ENCODE peak calls at places on chromosomes 6 and 20, in nine cellular contexts. O is T-helper 2 cell, B is BE2C, K is GF-D8, N is GM04503, C is GM12892, F is RKO, L is kidney glomerular epithelial cell, P is cerebellum. V is an unnamed sample.

GRCh38 chr20:23436681-23437080 is 2.8 kb upstream of the CSTL1 start:
- DNase-seq in N (no peak), C (no peak), P (peak; percentile 44), L (no peak), F (no peak), K (no peak), O (no peak), B (no peak), V (peak; percentile 5)

GRCh38 chr20:32465092-32465900 is 107.2 kb downstream of the ASXL1 start:
- DNase-seq in K (no peak), O (no peak), F (no peak), P (no peak), L (peak; percentile 38), N (no peak), C (no peak), B (peak; percentile 47), V (peak; percentile 94)

GRCh38 chr20:19802492-19803158 is 44.6 kb downstream of the RIN2 start:
- DNase-seq in F (no peak), K (no peak), N (no peak), O (no peak), P (no peak), B (no peak), C (no peak), L (peak; percentile 94), V (peak; percentile 98)

GRCh38 chr6:20186981-20187380 is 25.3 kb downstream of the MBOAT1 start:
- DNase-seq in P (no peak), K (no peak), O (no peak), N (peak; percentile 79), F (no peak), L (no peak), C (no peak), B (no peak), V (no peak)

GRCh38 chr6:6771964-6772363 is 183.4 kb downstream of the LY86 start:
- DNase-seq in C (no peak), P (no peak), F (no peak), L (no peak), K (no peak), N (no peak), B (no peak), O (no peak), V (no peak)

GRCh38 chr6:125363360-125364121 is 61.8 kb upstream of the HDDC2 start:
- DNase-seq in O (no peak), P (no peak), N (no peak), B (peak; percentile 65), K (no peak), C (no peak), F (no peak), L (peak; percentile 24), V (peak; percentile 53)

GRCh38 chr20:5159928-5160327 is 33.1 kb downstream of the CDS2 start:
- DNase-seq in K (no peak), N (no peak), L (no peak), C (no peak), P (no peak), F (no peak), B (no peak), O (no peak), V (no peak)

GRCh38 chr20:62116558-62117361 is 5.5 kb upstream of the LSM14B start:
- DNase-seq in F (no peak), L (no peak), C (no peak), K (no peak), O (no peak), B (no peak), N (no peak), P (no peak), V (no peak)

GRCh38 chr6:132060591-132060990 is 109.4 kb upstream of the CCN2 start:
- DNase-seq in F (peak; percentile 83), K (no peak), P (no peak), L (no peak), O (no peak), N (no peak), C (no peak), B (no peak), V (no peak)

GRCh38 chr20:1102016-1102415 is 16.4 kb upstream of the PSMF1 start:
- DNase-seq in C (no peak), L (no peak), O (no peak), N (no peak), B (no peak), F (no peak), P (no peak), K (no peak), V (no peak)

GRCh38 chr6:26272171-26272631 is 92.8 kb upstream of the BTN3A2 start:
- DNase-seq in F (peak; percentile 51), C (no peak), N (no peak), P (peak; percentile 11), B (peak; percentile 48), L (no peak), O (peak; percentile 21), K (no peak), V (no peak)

GRCh38 chr6:36745283-36745682 is 47.7 kb downstream of the RAB44 start:
- DNase-seq in K (no peak), B (no peak), P (no peak), C (no peak), F (no peak), O (no peak), N (no peak), L (no peak), V (no peak)

GRCh38 chr20:63739129-63740069 is at the start of gene SLC2A4RG:
- DNase-seq in C (peak; percentile 95), K (peak; percentile 32), L (peak; percentile 23), P (peak; percentile 98), F (peak; percentile 84), N (peak; percentile 12), O (peak; percentile 49), B (peak; percentile 85), V (peak; percentile 84)

V was measured in kidney tubule cell.